ENCODE peak calls at places on chromosomes 11 and 22, in four cellular contexts. X is K562, Y is HL-60, K is GM12878. O is an unnamed sample.
A peak's percentile ranks its signal among the peaks of the same experiment; 100 is the strongest.

GRCh38 chr22:36399473-36399780 is 11.7 kb upstream of the MYH9 start:
- DNase-seq in X (no peak), K (no peak), Y (no peak), O (no peak)

GRCh38 chr11:57340228-57340627 is 2.1 kb downstream of the P2RX3 start:
- DNase-seq in K (no peak), X (peak; percentile 60), Y (no peak), O (no peak)

GRCh38 chr22:25399649-25400151 is 164.8 kb upstream of the GRK3 start:
- DNase-seq in X (no peak), K (no peak), Y (no peak), O (no peak)

GRCh38 chr11:405323-405975 is 9.3 kb downstream of the SIGIRR start:
- DNase-seq in X (no peak), K (no peak), Y (no peak), O (no peak)

GRCh38 chr11:34086554-34087278 is 18.7 kb upstream of the NAT10 start:
- DNase-seq in X (no peak), Y (no peak), K (no peak), O (no peak)

GRCh38 chr11:67265633-67266423 is 445 bp upstream of the GRK2 start:
- DNase-seq in Y (no peak), K (no peak), X (no peak), O (peak; percentile 78)

GRCh38 chr11:61707574-61707973 is 27.4 kb downstream of the DAGLA start:
- DNase-seq in Y (no peak), X (no peak), K (no peak), O (no peak)

GRCh38 chr11:92550411-92550810 is 325.8 kb downstream of the FAT3 start:
- DNase-seq in K (no peak), X (no peak), Y (no peak), O (no peak)

GRCh38 chr11:28799316-28799715 is 691.1 kb downstream of the METTL15 start:
- DNase-seq in K (no peak), X (no peak), Y (no peak), O (no peak)

GRCh38 chr11:45079075-45079444 is 67.4 kb upstream of the PRDM11 start:
- DNase-seq in Y (no peak), K (no peak), X (no peak), O (no peak)

GRCh38 chr22:22928666-22929380 is 41.2 kb downstream of the IGLL5 start:
- DNase-seq in Y (peak; percentile 97), K (peak; percentile 99), X (peak; percentile 58), O (peak; percentile 88)

GRCh38 chr11:65430406-65431217 is 8.0 kb downstream of the NEAT1 start:
- DNase-seq in X (no peak), K (no peak), Y (no peak), O (no peak)

GRCh38 chr11:121443688-121444275 is 8.3 kb upstream of the SORL1 start:
- DNase-seq in K (no peak), X (no peak), Y (no peak), O (no peak)

GRCh38 chr11:87056091-87056490 is 18.4 kb downstream of the TMEM135 start:
- DNase-seq in X (no peak), K (no peak), Y (no peak), O (no peak)

GRCh38 chr22:19525666-19526065 is 1.5 kb upstream of the CLDN5 start:
- DNase-seq in X (peak; percentile 64), K (no peak), Y (no peak), O (no peak)

GRCh38 chr11:56740107-56740506 is 8.4 kb downstream of the OR9G4 start:
- DNase-seq in Y (no peak), K (no peak), X (no peak), O (no peak)

GRCh38 chr11:93542753-93543246 is 391 bp downstream of the SMCO4 start:
- DNase-seq in Y (no peak), K (no peak), X (no peak), O (peak; percentile 43)

GRCh38 chr11:130441726-130442125 is 6.7 kb upstream of the ADAMTS15 start:
- DNase-seq in X (no peak), Y (no peak), K (no peak), O (no peak)

GRCh38 chr11:117096140-117096972 is 1.9 kb downstream of the SIK3 start:
- DNase-seq in X (no peak), K (peak; percentile 77), Y (peak; percentile 56), O (peak; percentile 42)

GRCh38 chr22:35552186-35552842 is 11.7 kb downstream of the RASD2 start:
- DNase-seq in K (no peak), Y (no peak), X (peak; percentile 93), O (peak; percentile 92)

GRCh38 chr11:71490731-71491390 is 36.2 kb upstream of the KRTAP5-7 start:
- DNase-seq in Y (no peak), X (no peak), K (no peak), O (no peak)

GRCh38 chr11:19934828-19935259 is 222.2 kb downstream of the NAV2 start:
- DNase-seq in K (no peak), Y (no peak), X (peak; percentile 19), O (no peak)

GRCh38 chr22:49350441-49351121 is 477.1 kb downstream of the BRD1 start:
- DNase-seq in Y (no peak), X (no peak), K (no peak), O (no peak)

GRCh38 chr22:49349841-49350381 is 477.8 kb downstream of the BRD1 start:
- DNase-seq in K (no peak), X (no peak), Y (no peak), O (no peak)

GRCh38 chr22:49353185-49353584 is 474.5 kb downstream of the BRD1 start:
- DNase-seq in Y (no peak), K (no peak), X (no peak), O (no peak)

GRCh38 chr22:49352361-49353169 is 475.1 kb downstream of the BRD1 start:
- DNase-seq in K (no peak), X (no peak), Y (no peak), O (no peak)

GRCh38 chr22:49351761-49352221 is 475.9 kb downstream of the BRD1 start:
- DNase-seq in Y (no peak), K (no peak), X (no peak), O (no peak)
- TF ChIP-seq SPI1 in Y (no peak), K (no peak), X (no peak), O (no peak)

GRCh38 chr11:64044730-64045386 is 9.1 kb downstream of the FLRT1 start:
- DNase-seq in X (no peak), Y (no peak), K (no peak), O (no peak)

GRCh38 chr11:64043545-64043944 is 7.8 kb downstream of the FLRT1 start:
- DNase-seq in K (no peak), X (no peak), Y (no peak), O (no peak)

GRCh38 chr11:64048042-64048854 is 12.5 kb downstream of the FLRT1 start:
- DNase-seq in Y (no peak), K (no peak), X (no peak), O (no peak)

GRCh38 chr11:64042301-64042700 is 6.6 kb downstream of the FLRT1 start:
- DNase-seq in Y (no peak), K (no peak), X (peak; percentile 38), O (no peak)

GRCh38 chr11:64045700-64046099 is 10.0 kb downstream of the FLRT1 start:
- DNase-seq in X (no peak), Y (no peak), K (no peak), O (no peak)
- TF ChIP-seq SPI1 in X (no peak), Y (no peak), K (no peak), O (no peak)

DNA sequence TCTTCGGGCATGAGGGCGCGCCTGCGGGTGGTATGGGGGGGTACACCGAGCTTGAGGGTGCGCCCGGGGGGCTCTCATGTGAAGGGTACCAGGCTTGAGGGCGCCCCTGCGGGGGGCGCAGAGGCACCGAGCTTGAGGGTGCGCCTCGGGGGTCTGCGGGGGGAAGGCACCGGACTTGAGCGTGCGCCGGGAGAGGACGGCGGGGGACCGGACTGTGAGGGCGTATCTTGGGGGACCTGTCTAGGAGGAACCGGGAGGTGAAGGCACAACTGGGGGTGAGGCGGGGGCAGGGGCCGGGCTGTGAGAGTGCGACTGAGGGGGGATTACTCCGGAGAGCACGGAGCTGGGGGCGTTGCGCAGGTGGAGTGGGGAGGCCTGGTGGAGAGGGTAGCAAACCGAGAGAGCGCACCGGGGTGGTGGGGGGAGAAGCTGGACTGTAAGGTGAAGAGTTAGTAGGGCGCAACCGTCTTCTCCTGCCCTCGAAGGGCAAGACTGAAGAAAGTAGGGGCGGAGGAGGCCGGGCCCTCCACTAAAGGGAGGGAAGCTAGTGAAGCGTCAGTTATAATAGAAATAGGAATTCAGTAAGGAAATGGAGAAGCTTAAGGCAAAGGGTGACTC is 1.1 kb upstream of the DDX6 start:
- DNase-seq in X (peak; percentile 43), K (no peak), Y (no peak), O (peak; percentile 17)
- TF ChIP-seq SPI1 in X (no peak), K (no peak), Y (no peak), O (no peak)

GRCh38 chr11:114308689-114309089 is 12.5 kb downstream of the NNMT start:
- DNase-seq in K (no peak), Y (peak; percentile 23), X (no peak), O (no peak)
- TF ChIP-seq SPI1 in K (no peak), Y (no peak), X (no peak), O (no peak)

O was measured in GM12891.